ENCODE peak calls at places on chromosome 1, in five cellular contexts. U is dorsolateral prefrontal cortex, V is cardiac muscle cell, B is HuH-7.5, P is M059J. W is an unnamed sample.

GRCh38 chr1:228281631-228282328 is 73.9 kb downstream of the OBSCN start:
- DNase-seq in B (no peak), V (no peak), U (no peak), P (no peak), W (no peak)

GRCh38 chr1:98693385-98693784 is 31.9 kb downstream of the SNX7 start:
- DNase-seq in P (no peak), B (no peak), U (no peak), V (no peak), W (no peak)

GRCh38 chr1:51877434-51878306 is 857 bp downstream of the NRDC start:
- DNase-seq in U (no peak), B (no peak), P (peak), V (peak), W (peak)

GRCh38 chr1:51792864-51793263 is 85.7 kb downstream of the NRDC start:
- DNase-seq in V (peak), P (peak), U (no peak), B (no peak), W (peak)

GRCh38 chr1:192579319-192579738 is 3.8 kb downstream of the RGS1 start:
- DNase-seq in V (peak), P (peak), U (no peak), B (no peak), W (no peak)

GRCh38 chr1:29696656-29697390 is 460.5 kb downstream of the PTPRU start:
- DNase-seq in B (no peak), U (no peak), V (no peak), P (no peak), W (no peak)

GRCh38 chr1:34929497-34929852 is at the start of gene DLGAP3:
- DNase-seq in V (peak), U (no peak), B (no peak), P (peak), W (no peak)

GRCh38 chr1:22530701-22531100 is 32.6 kb upstream of the EPHA8 start:
- DNase-seq in P (no peak), V (no peak), B (no peak), U (no peak), W (no peak)

GRCh38 chr1:19448491-19449439 is 36.6 kb downstream of the CAPZB start:
- DNase-seq in U (no peak), B (no peak), V (peak), P (peak), W (peak)